ENCODE peak calls at places on chromosome X, in four cellular contexts. One of them, this sample, is unnamed.

GRCh38 chrX:123291623-123292022 is 107.5 kb downstream of the GRIA3 start:
- DNase-seq in mammary epithelial cell: no peak
- DNase-seq in GM23338: no peak
- DNase-seq in activated B cell treated with CpG ODN at 0.5 μM for 24 hours: no peak
- DNase-seq in this sample: no peak

GRCh38 chrX:149877636-149878035 is 3.3 kb upstream of the MAGEA8 start:
- DNase-seq in activated B cell treated with CpG ODN at 0.5 μM for 24 hours: no peak
- DNase-seq in mammary epithelial cell: peak
- DNase-seq in GM23338: no peak
- DNase-seq in this sample: no peak

GRCh38 chrX:39859991-39860861 is 237.5 kb downstream of the BCOR start:
- DNase-seq in mammary epithelial cell: peak
- DNase-seq in GM23338: peak
- DNase-seq in activated B cell treated with CpG ODN at 0.5 μM for 24 hours: peak
- DNase-seq in this sample: peak

GRCh38 chrX:136781180-136781797 is 557 bp upstream of the ARHGEF6 start:
- DNase-seq in GM23338: no peak
- DNase-seq in activated B cell treated with CpG ODN at 0.5 μM for 24 hours: no peak
- DNase-seq in mammary epithelial cell: no peak
- DNase-seq in this sample: no peak

GRCh38 chrX:103356023-103356798 is at the start of gene TCEAL9:
- DNase-seq in GM23338: peak
- DNase-seq in mammary epithelial cell: peak
- DNase-seq in activated B cell treated with CpG ODN at 0.5 μM for 24 hours: no peak
- DNase-seq in this sample: no peak

GRCh38 chrX:119228506-119229290 is 7.4 kb upstream of the PGRMC1 start:
- DNase-seq in mammary epithelial cell: peak
- DNase-seq in GM23338: no peak
- DNase-seq in activated B cell treated with CpG ODN at 0.5 μM for 24 hours: no peak
- DNase-seq in this sample: no peak

GRCh38 chrX:122094611-122095010 is 1047.2 kb downstream of the GLUD2 start:
- DNase-seq in GM23338: no peak
- DNase-seq in mammary epithelial cell: peak
- DNase-seq in activated B cell treated with CpG ODN at 0.5 μM for 24 hours: no peak
- DNase-seq in this sample: no peak

GRCh38 chrX:19760345-19760744 is 127.1 kb downstream of the SH3KBP1 start:
- DNase-seq in mammary epithelial cell: no peak
- DNase-seq in GM23338: no peak
- DNase-seq in activated B cell treated with CpG ODN at 0.5 μM for 24 hours: no peak
- DNase-seq in this sample: no peak

GRCh38 chrX:15301924-15302323 is 13.5 kb downstream of the ASB11 start:
- DNase-seq in mammary epithelial cell: peak
- DNase-seq in activated B cell treated with CpG ODN at 0.5 μM for 24 hours: no peak
- DNase-seq in GM23338: no peak
- DNase-seq in this sample: no peak

GRCh38 chrX:65528705-65529340 is 5.8 kb downstream of the LAS1L start:
- DNase-seq in mammary epithelial cell: peak
- DNase-seq in GM23338: peak
- DNase-seq in activated B cell treated with CpG ODN at 0.5 μM for 24 hours: peak
- DNase-seq in this sample: peak

GRCh38 chrX:135557344-135557743 is 36.9 kb downstream of the INTS6L start:
- DNase-seq in GM23338: no peak
- DNase-seq in mammary epithelial cell: no peak
- DNase-seq in activated B cell treated with CpG ODN at 0.5 μM for 24 hours: no peak
- DNase-seq in this sample: no peak

GRCh38 chrX:1262369-1262768 is 6.2 kb upstream of the CSF2RA start:
- DNase-seq in mammary epithelial cell: no peak
- DNase-seq in activated B cell treated with CpG ODN at 0.5 μM for 24 hours: no peak
- DNase-seq in GM23338: peak
- DNase-seq in this sample: no peak

GRCh38 chrX:28189011-28189410 is 207.8 kb upstream of the DCAF8L1 start:
- DNase-seq in mammary epithelial cell: peak
- DNase-seq in GM23338: no peak
- DNase-seq in activated B cell treated with CpG ODN at 0.5 μM for 24 hours: no peak
- DNase-seq in this sample: no peak

GRCh38 chrX:13398073-13398823 is 78.4 kb upstream of the ATXN3L start:
- DNase-seq in mammary epithelial cell: peak
- DNase-seq in GM23338: peak
- DNase-seq in activated B cell treated with CpG ODN at 0.5 μM for 24 hours: no peak
- DNase-seq in this sample: no peak

GRCh38 chrX:19870710-19871490 is 16.5 kb downstream of the SH3KBP1 start:
- DNase-seq in activated B cell treated with CpG ODN at 0.5 μM for 24 hours: no peak
- DNase-seq in mammary epithelial cell: no peak
- DNase-seq in GM23338: no peak
- DNase-seq in this sample: no peak

GRCh38 chrX:50967734-50968133 is 57.2 kb downstream of the BMP15 start:
- DNase-seq in mammary epithelial cell: peak
- DNase-seq in activated B cell treated with CpG ODN at 0.5 μM for 24 hours: no peak
- DNase-seq in GM23338: no peak
- DNase-seq in this sample: no peak

GRCh38 chrX:150201841-150202240 is 161.3 kb upstream of the MAMLD1 start:
- DNase-seq in GM23338: no peak
- DNase-seq in activated B cell treated with CpG ODN at 0.5 μM for 24 hours: no peak
- DNase-seq in mammary epithelial cell: no peak
- DNase-seq in this sample: no peak

GRCh38 chrX:9133426-9133825 is 99.5 kb upstream of the FAM9B start:
- DNase-seq in GM23338: no peak
- DNase-seq in activated B cell treated with CpG ODN at 0.5 μM for 24 hours: no peak
- DNase-seq in mammary epithelial cell: no peak
- DNase-seq in this sample: no peak

GRCh38 chrX:15820106-15821073 is 30.1 kb downstream of the ZRSR2 start:
- DNase-seq in activated B cell treated with CpG ODN at 0.5 μM for 24 hours: no peak
- DNase-seq in GM23338: no peak
- DNase-seq in mammary epithelial cell: no peak
- DNase-seq in this sample: no peak

GRCh38 chrX:12946838-12947544 is 27.9 kb upstream of the TMSB4X start:
- DNase-seq in GM23338: peak
- DNase-seq in activated B cell treated with CpG ODN at 0.5 μM for 24 hours: peak
- DNase-seq in mammary epithelial cell: peak
- DNase-seq in this sample: peak

GRCh38 chrX:8851487-8851886 is 50.3 kb upstream of the FAM9A start:
- DNase-seq in mammary epithelial cell: no peak
- DNase-seq in GM23338: no peak
- DNase-seq in activated B cell treated with CpG ODN at 0.5 μM for 24 hours: no peak
- DNase-seq in this sample: no peak

GRCh38 chrX:2384486-2384885 is 116.3 kb downstream of the DHRSX start:
- DNase-seq in activated B cell treated with CpG ODN at 0.5 μM for 24 hours: no peak
- DNase-seq in GM23338: no peak
- DNase-seq in mammary epithelial cell: no peak
- DNase-seq in this sample: no peak

GRCh38 chrX:53433651-53434639 is at the start of gene HSD17B10:
- DNase-seq in mammary epithelial cell: peak
- DNase-seq in GM23338: peak
- DNase-seq in activated B cell treated with CpG ODN at 0.5 μM for 24 hours: peak
- DNase-seq in this sample: peak

GRCh38 chrX:122303761-122304160 is 880.3 kb upstream of the GRIA3 start:
- DNase-seq in activated B cell treated with CpG ODN at 0.5 μM for 24 hours: no peak
- DNase-seq in GM23338: no peak
- DNase-seq in mammary epithelial cell: no peak
- DNase-seq in this sample: no peak

GRCh38 chrX:44183329-44183728 is 160.1 kb downstream of the EFHC2 start:
- DNase-seq in GM23338: no peak
- DNase-seq in mammary epithelial cell: no peak
- DNase-seq in activated B cell treated with CpG ODN at 0.5 μM for 24 hours: no peak
- DNase-seq in this sample: no peak

GRCh38 chrX:63128509-63128908 is 222.6 kb downstream of the SPIN4 start:
- DNase-seq in GM23338: peak
- DNase-seq in activated B cell treated with CpG ODN at 0.5 μM for 24 hours: no peak
- DNase-seq in mammary epithelial cell: peak
- DNase-seq in this sample: no peak

GRCh38 chrX:71017396-71017939 is 50.7 kb downstream of the SNX12 start:
- DNase-seq in mammary epithelial cell: peak
- DNase-seq in GM23338: no peak
- DNase-seq in activated B cell treated with CpG ODN at 0.5 μM for 24 hours: no peak
- DNase-seq in this sample: no peak

GRCh38 chrX:101287402-101287801 is 3.7 kb downstream of the TAF7L start:
- DNase-seq in activated B cell treated with CpG ODN at 0.5 μM for 24 hours: no peak
- DNase-seq in mammary epithelial cell: peak
- DNase-seq in GM23338: peak
- DNase-seq in this sample: no peak

GRCh38 chrX:15947648-15948317 is 93.2 kb upstream of the AP1S2 start:
- DNase-seq in activated B cell treated with CpG ODN at 0.5 μM for 24 hours: no peak
- DNase-seq in GM23338: peak
- DNase-seq in mammary epithelial cell: peak
- DNase-seq in this sample: no peak

GRCh38 chrX:13747836-13748235 is 13.3 kb downstream of the OFD1 start:
- DNase-seq in GM23338: peak
- DNase-seq in mammary epithelial cell: peak
- DNase-seq in activated B cell treated with CpG ODN at 0.5 μM for 24 hours: no peak
- DNase-seq in this sample: no peak

GRCh38 chrX:130028196-130028595 is 45.8 kb downstream of the BCORL1 start:
- DNase-seq in activated B cell treated with CpG ODN at 0.5 μM for 24 hours: peak
- DNase-seq in mammary epithelial cell: peak
- DNase-seq in GM23338: peak
- DNase-seq in this sample: peak

GRCh38 chrX:153744210-153745066 is 19.6 kb upstream of the PLXNB3 start:
- DNase-seq in mammary epithelial cell: no peak
- DNase-seq in activated B cell treated with CpG ODN at 0.5 μM for 24 hours: no peak
- DNase-seq in GM23338: peak
- DNase-seq in this sample: no peak

GRCh38 chrX:71282514-71283408 is 674 bp upstream of the NONO start:
- DNase-seq in GM23338: peak
- DNase-seq in mammary epithelial cell: peak
- DNase-seq in activated B cell treated with CpG ODN at 0.5 μM for 24 hours: peak
- DNase-seq in this sample: no peak

GRCh38 chrX:112768563-112768962 is 72.1 kb downstream of the AMOT start:
- DNase-seq in GM23338: no peak
- DNase-seq in activated B cell treated with CpG ODN at 0.5 μM for 24 hours: no peak
- DNase-seq in mammary epithelial cell: no peak
- DNase-seq in this sample: no peak

GRCh38 chrX:151563449-151563848 is at the start of gene PASD1:
- DNase-seq in GM23338: no peak
- DNase-seq in activated B cell treated with CpG ODN at 0.5 μM for 24 hours: no peak
- DNase-seq in mammary epithelial cell: no peak
- DNase-seq in this sample: no peak

GRCh38 chrX:102739642-102740041 is 19.1 kb downstream of the GPRASP3 start:
- DNase-seq in mammary epithelial cell: no peak
- DNase-seq in GM23338: no peak
- DNase-seq in activated B cell treated with CpG ODN at 0.5 μM for 24 hours: no peak
- DNase-seq in this sample: no peak

GRCh38 chrX:131816551-131817136 is 206.5 kb upstream of the STK26 start:
- DNase-seq in GM23338: no peak
- DNase-seq in activated B cell treated with CpG ODN at 0.5 μM for 24 hours: peak
- DNase-seq in mammary epithelial cell: peak
- DNase-seq in this sample: peak

GRCh38 chrX:128458888-128459287 is 406.7 kb upstream of the ACTRT1 start:
- DNase-seq in GM23338: no peak
- DNase-seq in mammary epithelial cell: peak
- DNase-seq in activated B cell treated with CpG ODN at 0.5 μM for 24 hours: no peak
- DNase-seq in this sample: no peak

GRCh38 chrX:25337841-25338240 is 322.1 kb upstream of the ARX start:
- DNase-seq in activated B cell treated with CpG ODN at 0.5 μM for 24 hours: no peak
- DNase-seq in GM23338: no peak
- DNase-seq in mammary epithelial cell: no peak
- DNase-seq in this sample: no peak

GRCh38 chrX:25344191-25344936 is 328.6 kb upstream of the ARX start:
- DNase-seq in mammary epithelial cell: no peak
- DNase-seq in activated B cell treated with CpG ODN at 0.5 μM for 24 hours: no peak
- DNase-seq in GM23338: no peak
- DNase-seq in this sample: no peak

DNA sequence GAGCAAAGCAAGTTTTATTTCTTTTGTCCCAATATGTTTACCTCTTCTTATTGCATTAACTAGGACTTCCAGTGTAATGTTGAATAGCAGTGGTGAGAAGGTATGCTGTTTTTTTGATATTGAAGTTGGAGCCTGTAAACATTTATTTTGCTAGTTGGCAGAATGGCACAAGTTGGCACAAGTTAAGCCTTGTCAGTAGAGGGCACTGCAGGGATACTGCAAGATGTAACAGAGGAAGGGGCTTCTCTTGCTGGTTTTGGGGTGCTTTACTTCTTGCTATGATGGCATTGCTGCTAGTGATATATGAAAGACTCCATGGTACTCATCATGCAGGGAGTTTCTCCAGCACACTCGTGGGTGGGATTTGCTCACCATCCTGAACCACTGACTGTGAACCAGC is 327.3 kb upstream of the ARX start:
- DNase-seq in mammary epithelial cell: no peak
- DNase-seq in GM23338: peak
- DNase-seq in activated B cell treated with CpG ODN at 0.5 μM for 24 hours: no peak
- DNase-seq in this sample: no peak
- TF ChIP-seq CTCF in mammary epithelial cell: no peak
- TF ChIP-seq CTCF in GM23338: peak
- TF ChIP-seq CTCF in activated B cell treated with CpG ODN at 0.5 μM for 24 hours: no peak
- TF ChIP-seq CTCF in this sample: no peak

GRCh38 chrX:107272431-107272921 is 66.1 kb downstream of the DNAAF6 start:
- DNase-seq in mammary epithelial cell: no peak
- DNase-seq in activated B cell treated with CpG ODN at 0.5 μM for 24 hours: no peak
- DNase-seq in GM23338: peak
- DNase-seq in this sample: no peak
- TF ChIP-seq CTCF in mammary epithelial cell: peak
- TF ChIP-seq CTCF in activated B cell treated with CpG ODN at 0.5 μM for 24 hours: no peak
- TF ChIP-seq CTCF in GM23338: peak
- TF ChIP-seq CTCF in this sample: no peak

DNA sequence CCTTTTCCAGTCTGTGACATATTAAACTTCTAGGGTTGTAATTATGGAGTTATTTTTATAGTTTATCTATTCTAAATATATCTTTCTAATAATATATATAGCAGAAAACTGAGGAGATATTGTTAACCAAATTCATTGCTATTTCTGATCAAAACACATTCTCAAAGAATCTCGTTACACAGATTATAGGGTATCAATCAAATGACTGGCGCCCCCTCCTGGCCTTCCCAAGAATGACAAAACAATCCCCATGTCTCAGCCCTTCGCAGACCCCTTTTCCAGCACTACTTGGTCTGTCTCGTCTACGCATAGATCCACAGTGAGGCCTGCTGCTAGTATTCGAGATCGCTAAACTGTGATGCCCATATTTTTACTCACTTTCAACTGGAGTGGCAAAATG is 209.3 kb downstream of the GPC3 start:
- DNase-seq in GM23338: peak
- DNase-seq in mammary epithelial cell: no peak
- DNase-seq in activated B cell treated with CpG ODN at 0.5 μM for 24 hours: no peak
- DNase-seq in this sample: no peak
- TF ChIP-seq CTCF in GM23338: peak
- TF ChIP-seq CTCF in mammary epithelial cell: peak
- TF ChIP-seq CTCF in activated B cell treated with CpG ODN at 0.5 μM for 24 hours: no peak
- TF ChIP-seq CTCF in this sample: peak

GRCh38 chrX:148265829-148266228 is 234.6 kb upstream of the AFF2 start:
- DNase-seq in activated B cell treated with CpG ODN at 0.5 μM for 24 hours: no peak
- DNase-seq in mammary epithelial cell: no peak
- DNase-seq in GM23338: no peak
- DNase-seq in this sample: no peak
- TF ChIP-seq CTCF in activated B cell treated with CpG ODN at 0.5 μM for 24 hours: no peak
- TF ChIP-seq CTCF in mammary epithelial cell: no peak
- TF ChIP-seq CTCF in GM23338: no peak
- TF ChIP-seq CTCF in this sample: no peak